ENCODE peak calls at places on chromosomes 2 and 18, in five cellular contexts. Y, B, F, T and D are unnamed samples.

GRCh38 chr2:190213441-190214335 is 105.9 kb downstream of the HIBCH start:
- DNase-seq in T (no peak), Y (no peak), B (no peak), F (no peak), D (no peak)

GRCh38 chr2:18630101-18630500 is 40.7 kb upstream of the NT5C1B start:
- DNase-seq in T (no peak), F (no peak), B (no peak), Y (no peak), D (no peak)

GRCh38 chr18:2448565-2449151 is 122.6 kb downstream of the METTL4 start:
- DNase-seq in Y (no peak), B (no peak), F (no peak), T (no peak), D (no peak)

GRCh38 chr18:46261799-46262198 is 157.6 kb downstream of the HAUS1 start:
- DNase-seq in F (no peak), B (no peak), Y (peak; percentile 58), T (no peak), D (no peak)

GRCh38 chr2:16675781-16676180 is 10.1 kb upstream of the CYRIA start:
- DNase-seq in B (no peak), F (no peak), T (no peak), Y (no peak), D (no peak)

GRCh38 chr2:197179744-197180498 is 130.7 kb downstream of the ANKRD44 start:
- DNase-seq in B (peak; percentile 26), T (no peak), F (no peak), Y (no peak), D (peak; percentile 11)

GRCh38 chr18:75172299-75173124 is 36.4 kb downstream of the PTGR3 start:
- DNase-seq in F (no peak), Y (no peak), T (no peak), B (no peak), D (no peak)

GRCh38 chr2:205148756-205149155 is 533.5 kb upstream of the NRP2 start:
- DNase-seq in T (no peak), F (no peak), B (no peak), Y (no peak), D (no peak)

GRCh38 chr2:47072728-47073191 is 82.3 kb downstream of the STPG4 start:
- DNase-seq in F (peak; percentile 24), T (no peak), B (peak; percentile 55), Y (no peak), D (no peak)

GRCh38 chr2:41791523-41791922 is 256.3 kb upstream of the PKDCC start:
- DNase-seq in B (peak; percentile 35), F (no peak), T (no peak), Y (no peak), D (no peak)

GRCh38 chr18:21303913-21304312 is 61.9 kb downstream of the GREB1L start:
- DNase-seq in Y (no peak), B (no peak), F (no peak), T (no peak), D (peak; percentile 6)

GRCh38 chr2:18918280-18918679 is 328.9 kb upstream of the NT5C1B start:
- DNase-seq in B (no peak), F (no peak), Y (no peak), T (no peak), D (no peak)

DNA sequence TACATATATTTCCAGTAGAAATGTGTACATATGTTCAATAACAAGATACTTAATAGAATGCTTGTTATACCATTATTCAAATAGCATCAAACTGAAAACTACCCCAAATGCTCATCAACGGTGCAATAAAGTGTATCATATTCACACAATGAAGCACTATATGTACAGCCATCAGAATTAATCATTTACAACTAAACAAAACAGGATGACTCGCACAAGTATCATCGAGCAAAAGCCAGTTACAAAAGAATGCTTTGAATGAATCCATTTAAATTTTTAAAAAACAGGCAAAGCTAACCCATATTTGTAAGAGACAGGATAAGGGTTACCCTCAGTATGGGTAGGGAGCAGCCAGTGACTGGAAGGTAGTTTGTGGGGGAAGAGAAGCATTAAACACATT is 132.8 kb upstream of the PDE1A start:
- DNase-seq in F (no peak), T (no peak), Y (no peak), B (no peak), D (no peak)
- TF ChIP-seq EP300 in F (no peak), T (no peak), Y (no peak), B (no peak), D (no peak)

GRCh38 chr2:226213717-226214116 is 585.9 kb downstream of the IRS1 start:
- DNase-seq in F (no peak), B (no peak), Y (no peak), T (no peak), D (no peak)
- TF ChIP-seq EP300 in F (no peak), B (no peak), Y (no peak), T (no peak), D (no peak)

GRCh38 chr18:69387181-69387580 is 13.5 kb upstream of the DOK6 start:
- DNase-seq in F (no peak), B (no peak), Y (no peak), T (no peak), D (no peak)

GRCh38 chr18:69383191-69383590 is 17.5 kb upstream of the DOK6 start:
- DNase-seq in T (no peak), F (no peak), B (no peak), Y (no peak), D (no peak)

DNA sequence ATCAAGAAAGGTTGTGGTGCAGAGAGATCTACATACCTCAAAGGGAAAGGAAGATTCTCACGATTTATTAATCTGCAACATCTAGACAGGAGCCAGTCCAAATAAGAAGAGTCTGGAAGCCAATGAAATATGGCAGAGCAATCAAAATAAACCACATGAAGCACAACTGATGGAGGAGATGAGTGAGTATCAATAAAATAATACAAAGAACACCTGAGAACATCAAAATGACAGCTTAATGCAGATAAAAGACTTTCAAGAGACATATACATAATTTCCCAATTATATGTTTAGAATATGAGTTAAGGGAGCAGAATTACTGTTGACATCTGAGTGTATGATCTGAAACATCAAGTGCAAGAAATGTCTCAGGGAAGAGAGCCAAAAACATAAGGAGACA is 12.5 kb upstream of the DOK6 start:
- DNase-seq in Y (no peak), F (no peak), T (no peak), B (no peak), D (no peak)
- TF ChIP-seq EP300 in Y (no peak), F (no peak), T (no peak), B (no peak), D (no peak)

GRCh38 chr2:1772868-1773267 is 28.6 kb upstream of the PXDN start:
- DNase-seq in T (no peak), Y (no peak), F (peak; percentile 3), B (no peak), D (no peak)
- TF ChIP-seq EP300 in T (no peak), Y (no peak), F (no peak), B (no peak), D (no peak)

DNA sequence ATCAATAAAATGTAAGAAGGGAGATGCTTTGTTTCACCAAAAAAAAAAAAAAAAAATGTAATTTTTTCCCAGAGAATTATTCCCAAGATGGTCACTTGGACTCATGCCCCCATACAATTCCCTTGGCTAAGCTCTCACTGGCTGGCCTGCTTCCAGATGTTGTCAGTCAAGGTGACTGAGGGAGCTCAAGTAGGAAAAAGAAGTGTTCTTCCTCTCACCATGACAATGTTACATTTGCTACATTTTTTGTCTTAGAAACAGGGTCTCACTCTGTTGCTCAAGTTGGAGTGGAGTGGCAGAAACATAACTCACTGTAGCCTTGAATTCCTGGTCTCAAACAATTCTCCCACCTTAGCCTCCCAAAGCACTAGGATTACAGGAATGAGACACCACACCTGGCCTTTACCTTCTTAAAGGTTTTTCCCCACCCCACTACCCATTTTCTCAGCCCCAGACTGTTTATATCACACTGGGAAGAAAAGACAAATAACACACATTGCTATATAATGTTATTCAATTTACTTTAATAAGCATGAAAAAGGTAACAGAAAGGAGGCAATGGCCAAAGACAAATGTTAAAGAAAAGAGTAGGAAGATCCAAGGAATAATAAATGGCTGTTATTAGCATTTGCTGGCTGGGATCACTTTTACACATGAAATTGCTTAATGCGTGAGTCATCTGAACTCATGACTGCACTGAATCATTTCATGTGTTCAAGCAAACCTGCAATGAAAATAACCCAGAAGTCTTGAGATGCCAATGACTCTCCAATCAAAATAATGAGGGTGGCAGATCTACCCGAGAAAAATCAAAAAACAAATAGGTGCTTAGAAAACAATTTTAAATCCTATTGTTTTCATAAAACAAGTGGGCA is 45.2 kb downstream of the ACVR1 start:
- DNase-seq in B (no peak), F (no peak), Y (no peak), T (no peak), D (peak; percentile 74)
- TF ChIP-seq EP300 in B (peak; percentile 60), F (no peak), Y (no peak), T (peak; percentile 43), D (peak; percentile 18)

GRCh38 chr2:186726938-186727337 is 33.1 kb downstream of the FAM171B start:
- DNase-seq in B (no peak), F (no peak), T (no peak), Y (no peak), D (no peak)

GRCh38 chr2:186732843-186733242 is 39.0 kb downstream of the FAM171B start:
- DNase-seq in B (no peak), T (no peak), F (no peak), Y (no peak), D (no peak)

GRCh38 chr2:186733414-186733813 is 39.6 kb downstream of the FAM171B start:
- DNase-seq in T (no peak), B (no peak), F (no peak), Y (no peak), D (no peak)

DNA sequence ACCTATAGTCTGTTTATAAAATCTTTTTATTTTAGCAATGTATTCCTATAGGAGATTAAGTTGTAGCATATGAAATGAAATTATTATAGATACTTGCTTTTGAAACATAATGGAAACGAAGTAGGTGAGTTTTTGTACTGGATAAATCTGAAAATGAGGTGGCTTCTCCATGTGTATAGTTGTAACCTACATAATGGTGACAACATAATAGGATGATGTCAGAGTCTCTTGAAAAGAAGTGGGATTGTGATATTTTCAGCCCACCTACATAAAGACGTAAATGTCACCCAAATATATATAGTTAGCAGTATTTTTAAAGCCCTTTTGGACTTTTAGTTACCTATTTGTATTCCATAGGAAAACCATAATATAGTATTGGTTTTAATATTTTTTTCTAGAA is 34.8 kb downstream of the FAM171B start:
- DNase-seq in F (no peak), B (no peak), Y (no peak), T (no peak), D (no peak)
- TF ChIP-seq EP300 in F (no peak), B (no peak), Y (no peak), T (no peak), D (no peak)